ENCODE peak calls at places on chromosomes 11 and 22, in five cellular contexts. T is NCI-H1105, O is keratinocyte, W is M059J, F is ACHN. G is an unnamed sample.

GRCh38 chr11:104995001-104995408 is 26.6 kb upstream of the CASP4 start:
- DNase-seq in F (no peak), W (no peak), O (no peak), T (peak; percentile 24), G (no peak)

GRCh38 chr11:94504689-94505293 is 7.5 kb upstream of the C11orf97 start:
- DNase-seq in T (peak; percentile 27), W (peak; percentile 56), F (peak; percentile 54), O (no peak), G (peak; percentile 51)

GRCh38 chr22:23565942-23566715 is 14.0 kb downstream of the IGLL1 start:
- DNase-seq in O (no peak), T (peak; percentile 10), F (no peak), W (no peak), G (no peak)

GRCh38 chr11:78037825-78038620 is 14.9 kb upstream of the KCTD14 start:
- DNase-seq in O (no peak), W (no peak), T (no peak), F (no peak), G (no peak)

GRCh38 chr22:44955102-44955501 is 54.7 kb downstream of the PHF21B start:
- DNase-seq in T (no peak), O (no peak), F (no peak), W (no peak), G (no peak)

GRCh38 chr11:57277845-57278720 is 41.0 kb upstream of the APLNR start:
- DNase-seq in W (peak; percentile 70), O (no peak), F (peak; percentile 76), T (peak; percentile 46), G (peak; percentile 69)

GRCh38 chr22:39254122-39254521 is 9.3 kb upstream of the PDGFB start:
- DNase-seq in T (no peak), W (no peak), O (no peak), F (no peak), G (no peak)

GRCh38 chr11:41237386-41237785 is 222.1 kb downstream of the LRRC4C start:
- DNase-seq in W (no peak), T (no peak), O (no peak), F (no peak), G (no peak)

GRCh38 chr22:46587492-46588278 is 32.5 kb upstream of the GRAMD4 start:
- DNase-seq in T (peak; percentile 26), F (no peak), O (no peak), W (no peak), G (no peak)

GRCh38 chr11:61873588-61874459 is 17.5 kb downstream of the FADS3 start:
- DNase-seq in W (no peak), T (no peak), F (no peak), O (no peak), G (no peak)

GRCh38 chr11:111155021-111155420 is 90.5 kb upstream of the POU2AF2 start:
- DNase-seq in O (no peak), F (no peak), T (no peak), W (peak; percentile 2), G (no peak)

G was measured in HCT116.